ENCODE peak calls at places on chromosomes 12 and 14, in nine cellular contexts. H, Y, G, C, K, W, Q, T and U are unnamed samples.

GRCh38 chr12:1189163-1189562 is 198.1 kb downstream of the ERC1 start:
- DNase-seq in H (peak; percentile 12), Y (no peak), G (no peak), C (no peak), K (no peak), W (no peak), Q (no peak), T (no peak), U (no peak)

GRCh38 chr14:101118746-101119610 is 215.5 kb upstream of the RTL1 start:
- DNase-seq in H (no peak), Y (no peak), G (peak; percentile 10), C (no peak), K (no peak), W (no peak), Q (peak; percentile 27), T (peak; percentile 2), U (no peak)

GRCh38 chr12:64598831-64599230 is 11.5 kb upstream of the RASSF3 start:
- DNase-seq in H (no peak), Y (no peak), G (no peak), C (no peak), K (no peak), W (no peak), Q (no peak), T (no peak), U (no peak)

GRCh38 chr14:61525293-61526011 is 169.9 kb upstream of the HIF1A start:
- DNase-seq in H (peak; percentile 88), Y (peak; percentile 52), G (peak; percentile 80), C (no peak), K (peak; percentile 13), W (no peak), Q (peak; percentile 79), T (peak; percentile 71), U (peak; percentile 97)

GRCh38 chr14:100975668-100976067 is 72.1 kb upstream of the RTL1 start:
- DNase-seq in H (no peak), Y (peak; percentile 49), G (no peak), C (no peak), K (no peak), W (no peak), Q (no peak), T (no peak), U (no peak)

GRCh38 chr14:98819867-98820206 is 452.2 kb downstream of the BCL11B start:
- DNase-seq in H (no peak), Y (no peak), G (no peak), C (no peak), K (no peak), W (no peak), Q (no peak), T (no peak), U (no peak)

GRCh38 chr12:103799504-103800251 is 41.4 kb downstream of the NT5DC3 start:
- DNase-seq in H (peak; percentile 70), Y (peak; percentile 68), G (no peak), C (no peak), K (no peak), W (no peak), Q (peak; percentile 58), T (no peak), U (no peak)

GRCh38 chr12:34597548-34598351 is 575.5 kb downstream of the ALG10 start:
- DNase-seq in H (no peak), Y (no peak), G (no peak), C (peak; percentile 1), K (no peak), W (no peak), Q (no peak), T (no peak), U (no peak)

GRCh38 chr12:30953257-30953656 is 26.7 kb downstream of the TSPAN11 start:
- DNase-seq in H (no peak), Y (no peak), G (no peak), C (no peak), K (no peak), W (no peak), Q (no peak), T (no peak), U (no peak)

GRCh38 chr12:66065146-66065545 is 65.4 kb downstream of the LLPH start:
- DNase-seq in H (no peak), Y (peak; percentile 47), G (no peak), C (no peak), K (no peak), W (no peak), Q (no peak), T (no peak), U (no peak)

GRCh38 chr14:104252256-104253215 is 114.1 kb downstream of the KIF26A start:
- DNase-seq in H (no peak), Y (no peak), G (no peak), C (no peak), K (no peak), W (no peak), Q (peak; percentile 27), T (no peak), U (no peak)

GRCh38 chr12:110917467-110917866 is 2.9 kb downstream of the MYL2 start:
- DNase-seq in H (peak; percentile 70), Y (peak; percentile 17), G (no peak), C (no peak), K (no peak), W (no peak), Q (no peak), T (no peak), U (peak; percentile 71)

GRCh38 chr12:1473418-1473817 is 121.0 kb downstream of the FBXL14 start:
- DNase-seq in H (no peak), Y (no peak), G (no peak), C (no peak), K (no peak), W (no peak), Q (peak; percentile 68), T (peak; percentile 29), U (no peak)

GRCh38 chr14:54135804-54136280 is 179.2 kb upstream of the BMP4 start:
- DNase-seq in H (no peak), Y (no peak), G (no peak), C (no peak), K (no peak), W (no peak), Q (no peak), T (no peak), U (no peak)

GRCh38 chr12:79691299-79692248 is 810 bp upstream of the PAWR start:
- DNase-seq in H (peak; percentile 85), Y (peak; percentile 93), G (peak; percentile 22), C (no peak), K (no peak), W (no peak), Q (no peak), T (peak; percentile 29), U (no peak)

GRCh38 chr14:31229009-31229408 is 21.4 kb upstream of the HECTD1 start:
- DNase-seq in H (no peak), Y (no peak), G (no peak), C (peak; percentile 41), K (no peak), W (peak; percentile 30), Q (no peak), T (no peak), U (no peak)

GRCh38 chr12:111274820-111275219 is 94.1 kb downstream of the PHETA1 start:
- DNase-seq in H (no peak), Y (no peak), G (no peak), C (peak; percentile 32), K (no peak), W (no peak), Q (no peak), T (no peak), U (peak; percentile 15)

GRCh38 chr12:50555471-50555885 is 50.7 kb downstream of the DIP2B start:
- DNase-seq in H (no peak), Y (no peak), G (no peak), C (no peak), K (no peak), W (no peak), Q (no peak), T (no peak), U (no peak)

GRCh38 chr12:113299619-113300237 is 35.2 kb downstream of the SLC8B1 start:
- DNase-seq in H (peak; percentile 80), Y (peak; percentile 73), G (peak; percentile 51), C (no peak), K (no peak), W (no peak), Q (peak; percentile 55), T (peak; percentile 29), U (peak; percentile 79)

GRCh38 chr12:130956456-130957303 is 3.0 kb downstream of the ADGRD1 start:
- DNase-seq in H (no peak), Y (no peak), G (no peak), C (no peak), K (no peak), W (no peak), Q (peak; percentile 24), T (no peak), U (no peak)

GRCh38 chr12:64186789-64187188 is 35.3 kb downstream of the KICS2 start:
- DNase-seq in H (peak; percentile 53), Y (peak; percentile 47), G (no peak), C (no peak), K (no peak), W (no peak), Q (no peak), T (no peak), U (no peak)

GRCh38 chr12:91133871-91134270 is 22.6 kb upstream of the LUM start:
- DNase-seq in H (no peak), Y (peak; percentile 91), G (no peak), C (no peak), K (no peak), W (no peak), Q (no peak), T (no peak), U (no peak)

GRCh38 chr14:24310666-24311604 is at the start of gene LTB4R:
- DNase-seq in H (no peak), Y (peak; percentile 73), G (no peak), C (peak; percentile 74), K (no peak), W (peak; percentile 65), Q (peak; percentile 89), T (peak; percentile 70), U (no peak)
- TF ChIP-seq POLR2A in H (no peak), Y (no peak), G (no peak), C (peak; percentile 9), K (no peak), W (peak; percentile 11), Q (peak; percentile 13), T (peak; percentile 45), U (no peak)

DNA sequence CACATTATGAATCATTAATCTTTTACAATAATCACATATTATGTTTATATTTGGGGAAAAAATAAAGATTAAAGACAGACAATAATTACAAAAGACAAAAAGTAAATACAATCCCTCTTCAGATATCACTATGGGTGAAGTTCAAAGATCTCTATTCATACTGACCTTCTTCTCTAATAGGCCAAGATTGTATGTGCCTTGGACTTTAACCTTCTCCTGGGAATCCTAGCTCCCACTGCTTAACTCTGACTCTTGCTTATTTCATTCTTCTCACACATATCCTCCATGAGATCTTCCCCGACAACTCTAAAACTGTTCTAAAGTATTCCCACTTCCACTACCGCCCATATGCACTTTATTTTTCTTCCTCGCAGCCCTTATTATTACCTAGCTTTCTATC is 83.8 kb downstream of the EEA1 start:
- DNase-seq in H (no peak), Y (no peak), G (no peak), C (no peak), K (no peak), W (no peak), Q (no peak), T (no peak), U (no peak)
- TF ChIP-seq POLR2A in H (no peak), Y (no peak), G (no peak), C (no peak), K (no peak), W (no peak), Q (no peak), T (no peak), U (no peak)

GRCh38 chr14:23563473-23564180 is 4.0 kb downstream of the AP1G2 start:
- DNase-seq in H (no peak), Y (no peak), G (no peak), C (no peak), K (no peak), W (no peak), Q (no peak), T (no peak), U (no peak)
- TF ChIP-seq POLR2A in H (no peak), Y (no peak), G (no peak), C (no peak), K (no peak), W (no peak), Q (no peak), T (no peak), U (peak; percentile 29)

GRCh38 chr12:95703986-95704385 is 86.6 kb downstream of the NTN4 start:
- DNase-seq in H (no peak), Y (no peak), G (no peak), C (no peak), K (no peak), W (no peak), Q (no peak), T (no peak), U (no peak)
- TF ChIP-seq POLR2A in H (no peak), Y (no peak), G (no peak), C (no peak), K (no peak), W (no peak), Q (no peak), T (no peak), U (no peak)